ENCODE peak calls at places on chromosomes 7 and 10, in four cellular contexts. X is dorsolateral prefrontal cortex; Z is H1; A is activated effector memory CD4-positive, alpha-beta T cell treated with anti-CD3 and anti-CD28 coated beads, Interleukin-2, amount 50 U/mL, for 16 hours. Y is an unnamed sample.

GRCh38 chr7:16719699-16720098 is 33.9 kb upstream of the TSPAN13 start:
- DNase-seq in X (no peak), Z (no peak), A (no peak), Y (no peak)

GRCh38 chr7:112770051-112770450 is 20.1 kb downstream of the TMEM168 start:
- DNase-seq in X (no peak), Z (no peak), A (no peak), Y (no peak)

GRCh38 chr7:92797693-92798092 is 38.7 kb downstream of the CDK6 start:
- DNase-seq in X (no peak), Z (no peak), A (peak; percentile 70), Y (no peak)

GRCh38 chr7:952548-953441 is 1.7 kb downstream of the ADAP1 start:
- DNase-seq in X (peak; percentile 43), Z (no peak), A (peak; percentile 59), Y (no peak)

GRCh38 chr7:71266912-71267311 is 135.0 kb downstream of the GALNT17 start:
- DNase-seq in X (no peak), Z (no peak), A (no peak), Y (no peak)

GRCh38 chr10:600876-601275 is 88.6 kb downstream of the DIP2C start:
- DNase-seq in X (peak; percentile 31), Z (no peak), A (no peak), Y (no peak)

GRCh38 chr10:80186364-80187012 is 18.8 kb downstream of the ANXA11 start:
- DNase-seq in X (peak; percentile 27), Z (no peak), A (peak; percentile 63), Y (no peak)

GRCh38 chr10:122721111-122721510 is 21.5 kb upstream of the C10orf120 start:
- DNase-seq in X (no peak), Z (no peak), A (no peak), Y (no peak)

GRCh38 chr7:151568951-151569652 is 49.4 kb upstream of the RHEB start:
- DNase-seq in X (no peak), Z (no peak), A (no peak), Y (no peak)

Y was measured in AG08396.